ENCODE peak calls at places on chromosomes 1 and 21, in six cellular contexts. I, N, P, D, S and R are unnamed samples.

GRCh38 chr1:152349611-152350010 is 10.2 kb downstream of the FLG2 start:
- DNase-seq in N (no peak), D (no peak), S (no peak), I (no peak), P (no peak), R (no peak)

GRCh38 chr1:12001249-12001917 is 17.9 kb upstream of the MIIP start:
- DNase-seq in P (peak), N (no peak), S (no peak), I (no peak), D (peak), R (no peak)

GRCh38 chr1:80450711-80451110 is 1350.0 kb upstream of the ADGRL2 start:
- DNase-seq in N (no peak), I (no peak), P (no peak), S (no peak), D (peak), R (no peak)

GRCh38 chr1:173205146-173206051 is 1.7 kb downstream of the TNFSF4 start:
- DNase-seq in D (no peak), N (peak), P (no peak), S (no peak), I (no peak), R (no peak)

GRCh38 chr1:68470388-68470970 is 20.7 kb upstream of the RPE65 start:
- DNase-seq in D (peak), S (no peak), I (no peak), N (no peak), P (no peak), R (no peak)

GRCh38 chr1:228004887-228005462 is 1.8 kb upstream of the WNT3A start:
- DNase-seq in D (no peak), I (no peak), S (peak), P (no peak), N (no peak), R (no peak)

GRCh38 chr1:52551476-52552235 is 1.2 kb downstream of the TUT4 start:
- DNase-seq in N (no peak), P (peak), I (no peak), D (peak), S (no peak), R (no peak)

GRCh38 chr1:9202240-9202870 is 32.2 kb upstream of the H6PD start:
- DNase-seq in S (no peak), P (no peak), I (no peak), D (peak), N (no peak), R (no peak)

GRCh38 chr1:44602675-44603610 is 71.3 kb downstream of the TMEM53 start:
- DNase-seq in N (no peak), D (no peak), S (no peak), P (no peak), I (no peak), R (no peak)

GRCh38 chr1:7172804-7173203 is 387.6 kb downstream of the CAMTA1 start:
- DNase-seq in P (no peak), D (no peak), S (no peak), N (no peak), I (no peak), R (no peak)

GRCh38 chr1:244862354-244862698 is 2.0 kb downstream of the HNRNPU start:
- DNase-seq in D (no peak), N (no peak), I (no peak), S (no peak), P (peak), R (no peak)

GRCh38 chr1:64721135-64721534 is 23.7 kb upstream of the RAVER2 start:
- DNase-seq in S (no peak), I (no peak), N (no peak), D (no peak), P (no peak), R (no peak)

GRCh38 chr1:67429528-67430357 is 459 bp downstream of the SERBP1 start:
- DNase-seq in P (peak), S (peak), N (no peak), D (peak), I (peak), R (no peak)

GRCh38 chr21:35663856-35664606 is 396.3 kb downstream of the SETD4 start:
- DNase-seq in I (no peak), N (no peak), S (no peak), D (peak), P (no peak), R (no peak)
- TF ChIP-seq CTCF in I (no peak), N (no peak), S (no peak), D (no peak), P (no peak), R (no peak)

GRCh38 chr1:23977187-23977853 is 2.8 kb downstream of the SRSF10 start:
- DNase-seq in D (no peak), P (peak), S (no peak), I (no peak), N (no peak), R (no peak)
- H3K4me3 ChIP-seq in D (peak), P (peak), S (no peak), I (peak), N (no peak), R (peak)

DNA sequence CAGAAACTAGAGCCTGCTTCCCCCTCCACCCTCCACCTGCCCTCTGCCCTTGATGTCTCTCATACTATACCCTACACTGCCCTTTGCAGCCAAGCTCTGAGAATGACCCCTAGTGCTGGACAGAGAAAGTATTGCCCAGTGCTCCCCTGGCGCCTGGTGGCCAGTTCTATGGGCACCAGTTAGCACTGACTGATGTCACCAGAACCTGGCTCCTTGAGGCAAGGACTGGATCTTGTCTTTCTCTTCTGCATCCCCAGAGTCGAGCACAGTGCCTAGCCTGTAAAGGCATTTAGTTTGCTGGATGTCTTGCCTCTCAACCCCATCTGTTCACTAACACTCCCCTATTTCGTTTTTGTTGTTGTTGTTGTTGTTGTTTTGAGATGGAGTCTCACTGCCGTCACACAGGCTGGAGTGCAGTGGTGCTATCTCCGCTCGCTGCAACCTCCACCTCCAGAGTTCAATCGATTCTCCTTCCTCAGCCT is 5.9 kb downstream of the PHLDA3 start:
- DNase-seq in P (no peak), D (peak), S (no peak), I (no peak), N (no peak), R (no peak)
- TF ChIP-seq CTCF in P (no peak), D (peak), S (peak), I (peak), N (peak), R (no peak)

DNA sequence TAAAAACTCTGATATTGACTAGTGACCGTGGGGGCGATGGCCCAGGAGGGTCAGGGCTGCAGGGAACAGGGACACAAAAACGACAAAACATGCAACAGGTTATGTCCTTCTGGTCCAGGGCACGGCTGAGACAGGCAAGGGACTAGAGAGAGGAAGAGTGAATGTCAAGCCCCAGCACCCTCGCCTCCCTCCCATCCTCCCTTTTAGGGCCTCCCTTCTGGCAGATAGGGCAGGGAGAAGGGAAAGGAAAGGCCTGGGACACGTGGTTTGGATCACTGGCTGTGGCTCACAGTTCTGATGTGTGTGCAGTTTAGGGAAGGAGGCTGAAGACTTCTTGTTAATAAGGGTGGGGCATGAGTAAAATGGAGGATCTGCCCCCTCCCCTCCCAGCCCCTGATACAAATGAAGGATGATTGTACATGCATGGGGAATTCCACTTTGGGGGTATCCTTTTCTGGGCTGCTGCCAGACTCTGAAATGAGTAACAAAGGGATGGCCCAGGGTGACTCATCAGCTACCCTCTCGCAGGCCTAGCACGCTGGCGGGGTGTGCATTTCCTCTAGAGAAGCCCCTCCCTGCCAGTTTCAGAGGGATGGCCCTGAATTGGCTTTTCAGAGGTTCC is 14.2 kb downstream of the CAPN2 start:
- DNase-seq in S (peak), P (no peak), I (peak), N (peak), D (peak), R (peak)
- H3K4me3 ChIP-seq in S (no peak), P (no peak), I (no peak), N (no peak), D (peak), R (no peak)

DNA sequence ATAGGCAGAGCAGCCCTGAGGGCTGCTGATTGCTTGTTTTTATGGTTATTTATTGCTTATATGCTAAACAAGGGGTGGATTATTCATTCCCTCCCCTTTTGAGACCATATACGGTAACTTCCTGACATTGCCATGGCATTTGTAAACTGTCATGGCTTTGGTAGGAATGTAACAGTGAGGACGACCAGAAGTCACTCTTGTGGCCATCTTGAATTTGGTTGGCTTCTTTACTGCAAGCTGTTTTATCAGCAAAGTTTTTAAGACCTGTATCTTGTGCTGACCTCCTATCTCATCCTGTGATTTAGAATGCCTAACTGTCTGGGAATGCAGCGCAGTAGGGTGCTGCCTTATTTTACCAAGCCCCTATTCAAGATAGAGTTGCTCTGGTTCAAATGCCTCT is 531.8 kb upstream of the PRMT6 start:
- DNase-seq in I (no peak), N (no peak), D (no peak), S (no peak), P (no peak), R (no peak)
- TF ChIP-seq CTCF in I (no peak), N (no peak), D (no peak), S (no peak), P (no peak), R (no peak)

DNA sequence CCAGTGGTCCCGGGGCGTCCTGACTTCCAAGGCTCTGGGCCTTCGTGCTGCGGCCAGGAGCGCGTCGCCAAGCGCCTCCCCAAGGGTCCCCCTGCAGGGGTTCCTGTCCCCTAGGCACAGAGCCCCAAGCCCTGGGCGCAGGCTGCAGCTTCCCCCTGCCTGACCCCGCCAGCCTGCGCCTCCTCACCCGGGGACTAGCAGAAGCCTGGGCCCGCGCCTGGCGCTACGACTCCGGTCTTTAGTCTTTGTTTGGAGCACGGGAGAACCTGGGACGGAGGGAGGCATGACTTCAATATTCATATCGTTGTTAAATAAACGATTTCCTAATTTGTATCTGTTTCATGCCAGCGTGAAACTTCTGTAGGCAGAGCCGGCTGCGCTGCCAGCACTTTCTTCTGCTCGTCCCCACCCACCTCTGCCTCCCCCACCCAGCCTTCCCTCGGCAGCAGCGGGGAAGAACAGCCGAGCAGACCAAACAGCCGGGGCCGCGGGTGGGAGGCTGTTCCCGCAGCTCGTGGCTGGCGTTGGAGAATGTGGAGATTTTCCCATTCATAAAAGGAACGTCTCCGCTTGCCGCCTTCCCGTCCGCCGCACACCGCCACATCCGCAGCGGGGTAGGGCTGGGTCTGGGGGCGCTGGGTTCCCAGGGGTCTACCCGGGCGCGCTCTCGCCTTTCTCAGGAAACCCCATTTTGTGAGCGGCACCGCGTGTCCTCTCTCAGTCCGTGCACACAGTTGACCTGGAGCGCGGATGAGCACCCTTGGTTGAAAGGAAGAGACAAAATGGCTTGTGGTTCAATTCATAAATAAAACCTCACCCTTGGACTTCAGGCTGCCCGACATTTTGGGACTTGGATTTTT is 777 bp upstream of the TRIM67 start:
- DNase-seq in I (peak), S (no peak), D (no peak), N (no peak), P (no peak), R (no peak)
- H3K4me3 ChIP-seq in I (peak), S (no peak), D (no peak), N (peak), P (no peak), R (no peak)